ENCODE peak calls at places on chromosome 3, in five cellular contexts. S, L, Q, Y and B are unnamed samples.
A peak's percentile ranks its signal among the peaks of the same experiment; 100 is the strongest.

GRCh38 chr3:46878796-46879436 is 1.4 kb downstream of the PTH1R start:
- DNase-seq in S (no peak), L (no peak), Q (no peak), Y (no peak), B (no peak)

GRCh38 chr3:187856567-187856966 is 111.3 kb upstream of the BCL6 start:
- DNase-seq in S (no peak), L (no peak), Q (no peak), Y (no peak), B (no peak)

GRCh38 chr3:8987673-8988655 is 24.7 kb upstream of the RAD18 start:
- DNase-seq in S (no peak), L (peak; percentile 23), Q (peak; percentile 88), Y (no peak), B (no peak)

GRCh38 chr3:38835939-38836338 is 19.9 kb upstream of the SCN10A start:
- DNase-seq in S (no peak), L (no peak), Q (no peak), Y (no peak), B (no peak)

GRCh38 chr3:46666471-46666845 is 27.0 kb downstream of the ALS2CL start:
- DNase-seq in S (no peak), L (no peak), Q (peak; percentile 2), Y (no peak), B (no peak)

GRCh38 chr3:127015282-127016042 is 32.5 kb downstream of the PLXNA1 start:
- DNase-seq in S (no peak), L (no peak), Q (peak; percentile 59), Y (peak; percentile 44), B (peak; percentile 29)

GRCh38 chr3:37024092-37024491 is 30.8 kb downstream of the MLH1 start:
- DNase-seq in S (no peak), L (no peak), Q (no peak), Y (no peak), B (no peak)

GRCh38 chr3:49260711-49261357 is 16.2 kb downstream of the C3orf62 start:
- DNase-seq in S (no peak), L (no peak), Q (no peak), Y (no peak), B (no peak)

GRCh38 chr3:191246628-191247027 is 47.6 kb downstream of the OSTN start:
- DNase-seq in S (no peak), L (no peak), Q (no peak), Y (no peak), B (no peak)

GRCh38 chr3:110243081-110243480 is 828.5 kb upstream of the NECTIN3 start:
- DNase-seq in S (no peak), L (no peak), Q (no peak), Y (no peak), B (no peak)

GRCh38 chr3:112789787-112790186 is 56.9 kb downstream of the CD200R1L start:
- DNase-seq in S (no peak), L (no peak), Q (no peak), Y (no peak), B (no peak)